ENCODE peak calls at places on chromosomes 5 and 9, in four cellular contexts. One of them, this sample, is unnamed.

GRCh38 chr5:143933434-143933833 is 121.5 kb downstream of the HMHB1 start:
- DNase-seq in HepG2: no peak
- DNase-seq in GM12878: no peak
- DNase-seq in K562: no peak
- DNase-seq in this sample: no peak

GRCh38 chr9:18928711-18929110 is 104.3 kb downstream of the SAXO1 start:
- DNase-seq in K562: no peak
- DNase-seq in HepG2: no peak
- DNase-seq in GM12878: no peak
- DNase-seq in this sample: no peak

GRCh38 chr9:122125158-122125890 is 32.2 kb upstream of the TTLL11 start:
- DNase-seq in GM12878: no peak
- DNase-seq in K562: peak
- DNase-seq in HepG2: peak
- DNase-seq in this sample: no peak

GRCh38 chr5:168270446-168270845 is 21.0 kb upstream of the WWC1 start:
- DNase-seq in K562: no peak
- DNase-seq in HepG2: no peak
- DNase-seq in GM12878: no peak
- DNase-seq in this sample: no peak

GRCh38 chr5:157350939-157351338 is 85.0 kb downstream of the CYFIP2 start:
- DNase-seq in GM12878: peak
- DNase-seq in HepG2: no peak
- DNase-seq in K562: no peak
- DNase-seq in this sample: no peak

GRCh38 chr5:64347308-64347707 is 158.5 kb upstream of the RGS7BP start:
- DNase-seq in K562: no peak
- DNase-seq in GM12878: no peak
- DNase-seq in HepG2: no peak
- DNase-seq in this sample: no peak

GRCh38 chr9:76866689-76867088 is 39.2 kb downstream of the PRUNE2 start:
- DNase-seq in GM12878: no peak
- DNase-seq in HepG2: no peak
- DNase-seq in K562: no peak
- DNase-seq in this sample: no peak

GRCh38 chr9:74379718-74380117 is 117.4 kb upstream of the RORB start:
- DNase-seq in K562: no peak
- DNase-seq in HepG2: peak
- DNase-seq in GM12878: no peak
- DNase-seq in this sample: peak

GRCh38 chr9:136587145-136587943 is 41.5 kb upstream of the NOTCH1 start:
- DNase-seq in GM12878: no peak
- DNase-seq in HepG2: no peak
- DNase-seq in K562: peak
- DNase-seq in this sample: peak

GRCh38 chr5:59709833-59710232 is 183.7 kb downstream of the PDE4D start:
- DNase-seq in GM12878: no peak
- DNase-seq in K562: no peak
- DNase-seq in HepG2: no peak
- DNase-seq in this sample: no peak

GRCh38 chr9:130275156-130275555 is 9.6 kb downstream of the HMCN2 start:
- DNase-seq in GM12878: no peak
- DNase-seq in HepG2: no peak
- DNase-seq in K562: no peak
- DNase-seq in this sample: no peak

GRCh38 chr9:90175257-90175656 is 467.4 kb downstream of the DIRAS2 start:
- DNase-seq in GM12878: no peak
- DNase-seq in K562: no peak
- DNase-seq in HepG2: no peak
- DNase-seq in this sample: no peak

GRCh38 chr9:122206118-122207046 is 22.4 kb downstream of the LHX6 start:
- DNase-seq in GM12878: no peak
- DNase-seq in HepG2: no peak
- DNase-seq in K562: no peak
- DNase-seq in this sample: no peak

GRCh38 chr5:143011621-143012020 is 241.4 kb downstream of the ARHGAP26 start:
- DNase-seq in GM12878: no peak
- DNase-seq in K562: no peak
- DNase-seq in HepG2: peak
- DNase-seq in this sample: no peak

GRCh38 chr5:28580616-28581015 is 1542.2 kb upstream of the CDH9 start:
- DNase-seq in K562: no peak
- DNase-seq in GM12878: no peak
- DNase-seq in HepG2: no peak
- DNase-seq in this sample: no peak

GRCh38 chr9:136255166-136255538 is 9.5 kb upstream of the QSOX2 start:
- DNase-seq in GM12878: no peak
- DNase-seq in K562: no peak
- DNase-seq in HepG2: peak
- DNase-seq in this sample: no peak

GRCh38 chr5:110757118-110757729 is 18.4 kb downstream of the SLC25A46 start:
- DNase-seq in K562: peak
- DNase-seq in HepG2: peak
- DNase-seq in GM12878: no peak
- DNase-seq in this sample: no peak

GRCh38 chr9:124206391-124206790 is 51.4 kb upstream of the NEK6 start:
- DNase-seq in K562: no peak
- DNase-seq in GM12878: no peak
- DNase-seq in HepG2: no peak
- DNase-seq in this sample: no peak

GRCh38 chr9:110546411-110546871 is 33.1 kb downstream of the SVEP1 start:
- DNase-seq in K562: no peak
- DNase-seq in GM12878: no peak
- DNase-seq in HepG2: peak
- DNase-seq in this sample: no peak

GRCh38 chr5:90390326-90390725 is 19.2 kb downstream of the CETN3 start:
- DNase-seq in K562: no peak
- DNase-seq in GM12878: no peak
- DNase-seq in HepG2: no peak
- DNase-seq in this sample: no peak

GRCh38 chr5:170267431-170268152 is 30.0 kb downstream of the LCP2 start:
- DNase-seq in GM12878: peak
- DNase-seq in HepG2: peak
- DNase-seq in K562: peak
- DNase-seq in this sample: no peak

GRCh38 chr5:170268884-170269283 is 28.7 kb downstream of the LCP2 start:
- DNase-seq in K562: no peak
- DNase-seq in HepG2: no peak
- DNase-seq in GM12878: no peak
- DNase-seq in this sample: no peak

GRCh38 chr5:170268153-170268689 is 29.4 kb downstream of the LCP2 start:
- DNase-seq in HepG2: no peak
- DNase-seq in GM12878: no peak
- DNase-seq in K562: no peak
- DNase-seq in this sample: no peak

GRCh38 chr5:170265527-170265926 is 32.0 kb downstream of the LCP2 start:
- DNase-seq in HepG2: no peak
- DNase-seq in GM12878: no peak
- DNase-seq in K562: no peak
- DNase-seq in this sample: no peak

GRCh38 chr5:170266570-170267379 is 30.8 kb downstream of the LCP2 start:
- DNase-seq in K562: no peak
- DNase-seq in HepG2: no peak
- DNase-seq in GM12878: no peak
- DNase-seq in this sample: peak
- TF ChIP-seq EZH2 in K562: no peak
- TF ChIP-seq EZH2 in HepG2: no peak
- TF ChIP-seq EZH2 in GM12878: no peak
- TF ChIP-seq EZH2 in this sample: no peak

GRCh38 chr5:151648089-151648488 is 38.6 kb downstream of the SPARC start:
- DNase-seq in K562: no peak
- DNase-seq in HepG2: no peak
- DNase-seq in GM12878: no peak
- DNase-seq in this sample: no peak
- TF ChIP-seq TAF1 in K562: no peak
- TF ChIP-seq TAF1 in HepG2: no peak
- TF ChIP-seq TAF1 in GM12878: no peak
- TF ChIP-seq TAF1 in this sample: no peak

GRCh38 chr9:100586093-100586492 is 8.2 kb downstream of the CAVIN4 start:
- DNase-seq in HepG2: no peak
- DNase-seq in K562: no peak
- DNase-seq in GM12878: no peak
- DNase-seq in this sample: no peak
- TF ChIP-seq EZH2 in HepG2: no peak
- TF ChIP-seq EZH2 in K562: no peak
- TF ChIP-seq EZH2 in GM12878: no peak
- TF ChIP-seq EZH2 in this sample: no peak

DNA sequence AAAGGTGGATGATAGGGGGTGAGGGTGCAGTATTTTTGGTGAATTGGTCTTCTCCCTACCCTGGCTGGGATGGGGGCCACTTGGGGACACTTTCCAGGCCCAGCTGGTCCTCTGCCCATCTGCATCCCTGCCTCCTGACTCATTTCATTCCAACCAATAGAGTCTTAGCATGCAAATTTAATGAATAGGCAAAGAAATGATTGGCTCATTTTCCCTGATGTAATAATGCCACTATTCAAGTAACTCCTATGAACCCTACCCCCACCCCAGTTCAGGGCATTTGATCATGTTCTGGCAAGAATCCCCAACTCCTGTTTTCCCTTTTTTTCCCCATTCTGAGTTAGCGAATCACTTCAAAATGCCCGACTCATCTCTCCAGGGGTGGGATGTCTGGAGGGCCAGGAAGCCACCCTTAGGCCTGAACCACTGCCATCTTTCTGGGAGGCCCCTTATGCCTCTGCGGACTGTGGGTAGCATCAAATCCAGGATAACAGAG is 56.7 kb downstream of the PCDH1 start:
- DNase-seq in K562: no peak
- DNase-seq in HepG2: no peak
- DNase-seq in GM12878: no peak
- DNase-seq in this sample: no peak
- TF ChIP-seq TAF1 in K562: no peak
- TF ChIP-seq TAF1 in HepG2: no peak
- TF ChIP-seq TAF1 in GM12878: no peak
- TF ChIP-seq TAF1 in this sample: no peak